ENCODE peak calls at places on chromosomes 13 and 19, in ten cellular contexts. One of them, this sample, is unnamed.

GRCh38 chr13:110338441-110339101 is 31.5 kb downstream of the COL4A2 start:
- DNase-seq in adrenal gland: no peak
- DNase-seq in fibroblast of pulmonary artery: peak
- DNase-seq in IMR-90: peak
- DNase-seq in brain microvascular endothelial cell: peak
- DNase-seq in fibroblast of mammary gland: peak
- DNase-seq in stomach: no peak
- DNase-seq in B cell: no peak
- DNase-seq in thyroid gland: no peak
- DNase-seq in GM12864: no peak
- DNase-seq in this sample: no peak

GRCh38 chr13:113888701-113889330 is 24.9 kb upstream of the GAS6 start:
- DNase-seq in adrenal gland: no peak
- DNase-seq in fibroblast of pulmonary artery: no peak
- DNase-seq in IMR-90: no peak
- DNase-seq in brain microvascular endothelial cell: no peak
- DNase-seq in fibroblast of mammary gland: no peak
- DNase-seq in stomach: no peak
- DNase-seq in B cell: no peak
- DNase-seq in thyroid gland: no peak
- DNase-seq in GM12864: no peak
- DNase-seq in this sample: no peak

GRCh38 chr13:98022210-98022609 is 68.7 kb downstream of the IPO5 start:
- DNase-seq in adrenal gland: peak
- DNase-seq in fibroblast of pulmonary artery: peak
- DNase-seq in IMR-90: peak
- DNase-seq in brain microvascular endothelial cell: peak
- DNase-seq in fibroblast of mammary gland: peak
- DNase-seq in stomach: no peak
- DNase-seq in B cell: no peak
- DNase-seq in thyroid gland: peak
- DNase-seq in GM12864: no peak
- DNase-seq in this sample: no peak

GRCh38 chr13:105144020-105144419 is 1391.4 kb downstream of the EFNB2 start:
- DNase-seq in adrenal gland: no peak
- DNase-seq in fibroblast of pulmonary artery: no peak
- DNase-seq in IMR-90: no peak
- DNase-seq in brain microvascular endothelial cell: no peak
- DNase-seq in fibroblast of mammary gland: no peak
- DNase-seq in stomach: no peak
- DNase-seq in B cell: no peak
- DNase-seq in thyroid gland: no peak
- DNase-seq in GM12864: no peak
- DNase-seq in this sample: no peak

GRCh38 chr19:16386619-16387240 is 62.1 kb downstream of the KLF2 start:
- DNase-seq in adrenal gland: peak
- DNase-seq in fibroblast of pulmonary artery: peak
- DNase-seq in IMR-90: peak
- DNase-seq in brain microvascular endothelial cell: peak
- DNase-seq in fibroblast of mammary gland: peak
- DNase-seq in stomach: peak
- DNase-seq in B cell: no peak
- DNase-seq in thyroid gland: peak
- DNase-seq in GM12864: peak
- DNase-seq in this sample: peak

GRCh38 chr13:72643339-72643989 is 84.0 kb downstream of the MZT1 start:
- DNase-seq in adrenal gland: peak
- DNase-seq in fibroblast of pulmonary artery: peak
- DNase-seq in IMR-90: peak
- DNase-seq in brain microvascular endothelial cell: peak
- DNase-seq in fibroblast of mammary gland: peak
- DNase-seq in stomach: peak
- DNase-seq in B cell: no peak
- DNase-seq in thyroid gland: peak
- DNase-seq in GM12864: peak
- DNase-seq in this sample: peak

GRCh38 chr13:114177245-114178010 is 1.6 kb upstream of the CFAP97D2 start:
- DNase-seq in adrenal gland: no peak
- DNase-seq in fibroblast of pulmonary artery: no peak
- DNase-seq in IMR-90: no peak
- DNase-seq in brain microvascular endothelial cell: no peak
- DNase-seq in fibroblast of mammary gland: peak
- DNase-seq in stomach: no peak
- DNase-seq in B cell: no peak
- DNase-seq in thyroid gland: no peak
- DNase-seq in GM12864: no peak
- DNase-seq in this sample: no peak

GRCh38 chr19:15401397-15401710 is 17.4 kb downstream of the AKAP8L start:
- DNase-seq in adrenal gland: no peak
- DNase-seq in fibroblast of pulmonary artery: no peak
- DNase-seq in IMR-90: no peak
- DNase-seq in brain microvascular endothelial cell: no peak
- DNase-seq in fibroblast of mammary gland: no peak
- DNase-seq in stomach: no peak
- DNase-seq in B cell: no peak
- DNase-seq in thyroid gland: no peak
- DNase-seq in GM12864: no peak
- DNase-seq in this sample: no peak

GRCh38 chr19:29992233-29992867 is 50.3 kb downstream of the URI1 start:
- DNase-seq in adrenal gland: no peak
- DNase-seq in fibroblast of pulmonary artery: no peak
- DNase-seq in IMR-90: no peak
- DNase-seq in brain microvascular endothelial cell: no peak
- DNase-seq in fibroblast of mammary gland: no peak
- DNase-seq in stomach: no peak
- DNase-seq in B cell: no peak
- DNase-seq in thyroid gland: no peak
- DNase-seq in GM12864: no peak
- DNase-seq in this sample: no peak

GRCh38 chr13:113948034-113948742 is 25.7 kb downstream of the C13orf46 start:
- DNase-seq in adrenal gland: no peak
- DNase-seq in fibroblast of pulmonary artery: no peak
- DNase-seq in IMR-90: no peak
- DNase-seq in brain microvascular endothelial cell: no peak
- DNase-seq in fibroblast of mammary gland: no peak
- DNase-seq in stomach: no peak
- DNase-seq in B cell: no peak
- DNase-seq in thyroid gland: no peak
- DNase-seq in GM12864: no peak
- DNase-seq in this sample: no peak

GRCh38 chr13:27139565-27139964 is 32.0 kb downstream of the USP12 start:
- DNase-seq in adrenal gland: no peak
- DNase-seq in fibroblast of pulmonary artery: no peak
- DNase-seq in IMR-90: no peak
- DNase-seq in brain microvascular endothelial cell: no peak
- DNase-seq in fibroblast of mammary gland: no peak
- DNase-seq in stomach: no peak
- DNase-seq in B cell: no peak
- DNase-seq in thyroid gland: no peak
- DNase-seq in GM12864: no peak
- DNase-seq in this sample: no peak

GRCh38 chr19:13428352-13428751 is 77.9 kb downstream of the CACNA1A start:
- DNase-seq in adrenal gland: peak
- DNase-seq in fibroblast of pulmonary artery: peak
- DNase-seq in IMR-90: peak
- DNase-seq in brain microvascular endothelial cell: peak
- DNase-seq in fibroblast of mammary gland: peak
- DNase-seq in stomach: no peak
- DNase-seq in B cell: no peak
- DNase-seq in thyroid gland: no peak
- DNase-seq in GM12864: no peak
- DNase-seq in this sample: peak
- TF ChIP-seq CTCF in adrenal gland: peak
- TF ChIP-seq CTCF in fibroblast of pulmonary artery: peak
- TF ChIP-seq CTCF in IMR-90: peak
- TF ChIP-seq CTCF in brain microvascular endothelial cell: peak
- TF ChIP-seq CTCF in fibroblast of mammary gland: peak
- TF ChIP-seq CTCF in stomach: peak
- TF ChIP-seq CTCF in B cell: peak
- TF ChIP-seq CTCF in thyroid gland: no peak
- TF ChIP-seq CTCF in GM12864: peak
- TF ChIP-seq CTCF in this sample: peak

GRCh38 chr19:41570639-41571112 is 5.3 kb upstream of the CEACAM21 start:
- DNase-seq in adrenal gland: peak
- DNase-seq in fibroblast of pulmonary artery: peak
- DNase-seq in IMR-90: peak
- DNase-seq in brain microvascular endothelial cell: peak
- DNase-seq in fibroblast of mammary gland: peak
- DNase-seq in stomach: peak
- DNase-seq in B cell: peak
- DNase-seq in thyroid gland: peak
- DNase-seq in GM12864: peak
- DNase-seq in this sample: peak

GRCh38 chr19:41569481-41570150 is 6.3 kb upstream of the CEACAM21 start:
- DNase-seq in adrenal gland: no peak
- DNase-seq in fibroblast of pulmonary artery: no peak
- DNase-seq in IMR-90: no peak
- DNase-seq in brain microvascular endothelial cell: no peak
- DNase-seq in fibroblast of mammary gland: no peak
- DNase-seq in stomach: no peak
- DNase-seq in B cell: no peak
- DNase-seq in thyroid gland: no peak
- DNase-seq in GM12864: no peak
- DNase-seq in this sample: no peak

GRCh38 chr19:41565384-41565730 is 10.6 kb upstream of the CEACAM21 start:
- DNase-seq in adrenal gland: no peak
- DNase-seq in fibroblast of pulmonary artery: no peak
- DNase-seq in IMR-90: no peak
- DNase-seq in brain microvascular endothelial cell: no peak
- DNase-seq in fibroblast of mammary gland: no peak
- DNase-seq in stomach: no peak
- DNase-seq in B cell: no peak
- DNase-seq in thyroid gland: no peak
- DNase-seq in GM12864: no peak
- DNase-seq in this sample: no peak

GRCh38 chr19:41564515-41565383 is 11.2 kb upstream of the CEACAM21 start:
- DNase-seq in adrenal gland: peak
- DNase-seq in fibroblast of pulmonary artery: peak
- DNase-seq in IMR-90: no peak
- DNase-seq in brain microvascular endothelial cell: no peak
- DNase-seq in fibroblast of mammary gland: no peak
- DNase-seq in stomach: no peak
- DNase-seq in B cell: peak
- DNase-seq in thyroid gland: no peak
- DNase-seq in GM12864: no peak
- DNase-seq in this sample: no peak

GRCh38 chr19:41570179-41570578 is 5.8 kb upstream of the CEACAM21 start:
- DNase-seq in adrenal gland: no peak
- DNase-seq in fibroblast of pulmonary artery: no peak
- DNase-seq in IMR-90: no peak
- DNase-seq in brain microvascular endothelial cell: no peak
- DNase-seq in fibroblast of mammary gland: no peak
- DNase-seq in stomach: no peak
- DNase-seq in B cell: no peak
- DNase-seq in thyroid gland: no peak
- DNase-seq in GM12864: no peak
- DNase-seq in this sample: no peak
- TF ChIP-seq CTCF in adrenal gland: no peak
- TF ChIP-seq CTCF in fibroblast of pulmonary artery: no peak
- TF ChIP-seq CTCF in IMR-90: no peak
- TF ChIP-seq CTCF in brain microvascular endothelial cell: no peak
- TF ChIP-seq CTCF in fibroblast of mammary gland: no peak
- TF ChIP-seq CTCF in stomach: no peak
- TF ChIP-seq CTCF in B cell: no peak
- TF ChIP-seq CTCF in thyroid gland: no peak
- TF ChIP-seq CTCF in GM12864: no peak
- TF ChIP-seq CTCF in this sample: no peak

DNA sequence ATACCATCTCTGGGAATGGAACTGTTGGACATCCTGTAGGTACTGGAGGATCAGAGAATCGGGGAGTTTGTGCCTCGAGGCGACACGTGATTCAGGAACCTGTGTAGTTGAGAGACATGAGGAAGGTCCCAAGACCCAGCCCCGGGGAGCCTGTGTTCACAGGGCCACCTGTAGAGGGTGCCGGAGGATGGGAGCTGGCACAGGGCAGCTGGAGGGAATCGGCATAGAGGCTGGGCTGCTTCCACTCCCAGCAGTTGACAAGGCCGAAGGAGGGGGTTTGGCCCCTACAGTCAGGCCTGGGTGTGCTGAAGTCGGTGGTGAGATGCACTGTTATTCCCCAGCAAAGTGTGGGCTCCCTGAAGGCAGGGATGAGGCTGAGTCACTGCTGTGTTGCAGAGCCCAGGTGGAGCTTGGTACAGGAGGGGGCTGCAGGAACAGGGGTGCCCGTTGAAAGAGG is 2.5 kb upstream of the ISYNA1 start:
- DNase-seq in adrenal gland: peak
- DNase-seq in fibroblast of pulmonary artery: no peak
- DNase-seq in IMR-90: no peak
- DNase-seq in brain microvascular endothelial cell: no peak
- DNase-seq in fibroblast of mammary gland: no peak
- DNase-seq in stomach: no peak
- DNase-seq in B cell: peak
- DNase-seq in thyroid gland: peak
- DNase-seq in GM12864: no peak
- DNase-seq in this sample: no peak
- TF ChIP-seq CTCF in adrenal gland: no peak
- TF ChIP-seq CTCF in fibroblast of pulmonary artery: peak
- TF ChIP-seq CTCF in IMR-90: peak
- TF ChIP-seq CTCF in brain microvascular endothelial cell: peak
- TF ChIP-seq CTCF in fibroblast of mammary gland: peak
- TF ChIP-seq CTCF in stomach: no peak
- TF ChIP-seq CTCF in B cell: peak
- TF ChIP-seq CTCF in thyroid gland: no peak
- TF ChIP-seq CTCF in GM12864: peak
- TF ChIP-seq CTCF in this sample: peak

GRCh38 chr19:57559404-57560025 is at the start of gene ZNF550:
- DNase-seq in adrenal gland: peak
- DNase-seq in fibroblast of pulmonary artery: peak
- DNase-seq in IMR-90: peak
- DNase-seq in brain microvascular endothelial cell: peak
- DNase-seq in fibroblast of mammary gland: peak
- DNase-seq in stomach: peak
- DNase-seq in B cell: peak
- DNase-seq in thyroid gland: peak
- DNase-seq in GM12864: peak
- DNase-seq in this sample: peak

GRCh38 chr19:57563547-57563946 is 3.9 kb upstream of the ZNF550 start:
- DNase-seq in adrenal gland: no peak
- DNase-seq in fibroblast of pulmonary artery: no peak
- DNase-seq in IMR-90: no peak
- DNase-seq in brain microvascular endothelial cell: no peak
- DNase-seq in fibroblast of mammary gland: no peak
- DNase-seq in stomach: no peak
- DNase-seq in B cell: no peak
- DNase-seq in thyroid gland: no peak
- DNase-seq in GM12864: no peak
- DNase-seq in this sample: no peak

GRCh38 chr19:57559008-57559403 is 657 bp downstream of the ZNF550 start:
- DNase-seq in adrenal gland: peak
- DNase-seq in fibroblast of pulmonary artery: peak
- DNase-seq in IMR-90: no peak
- DNase-seq in brain microvascular endothelial cell: peak
- DNase-seq in fibroblast of mammary gland: peak
- DNase-seq in stomach: no peak
- DNase-seq in B cell: peak
- DNase-seq in thyroid gland: peak
- DNase-seq in GM12864: no peak
- DNase-seq in this sample: no peak

GRCh38 chr19:57560049-57560491 is 407 bp upstream of the ZNF550 start:
- DNase-seq in adrenal gland: peak
- DNase-seq in fibroblast of pulmonary artery: peak
- DNase-seq in IMR-90: peak
- DNase-seq in brain microvascular endothelial cell: peak
- DNase-seq in fibroblast of mammary gland: peak
- DNase-seq in stomach: no peak
- DNase-seq in B cell: no peak
- DNase-seq in thyroid gland: peak
- DNase-seq in GM12864: no peak
- DNase-seq in this sample: no peak

GRCh38 chr19:57558525-57558924 is 1.1 kb downstream of the ZNF550 start:
- DNase-seq in adrenal gland: no peak
- DNase-seq in fibroblast of pulmonary artery: peak
- DNase-seq in IMR-90: peak
- DNase-seq in brain microvascular endothelial cell: peak
- DNase-seq in fibroblast of mammary gland: peak
- DNase-seq in stomach: no peak
- DNase-seq in B cell: no peak
- DNase-seq in thyroid gland: no peak
- DNase-seq in GM12864: no peak
- DNase-seq in this sample: no peak
- TF ChIP-seq CTCF in adrenal gland: no peak
- TF ChIP-seq CTCF in fibroblast of pulmonary artery: peak
- TF ChIP-seq CTCF in IMR-90: peak
- TF ChIP-seq CTCF in brain microvascular endothelial cell: no peak
- TF ChIP-seq CTCF in fibroblast of mammary gland: peak
- TF ChIP-seq CTCF in stomach: no peak
- TF ChIP-seq CTCF in B cell: no peak
- TF ChIP-seq CTCF in thyroid gland: no peak
- TF ChIP-seq CTCF in GM12864: no peak
- TF ChIP-seq CTCF in this sample: no peak